ENCODE peak calls at places on chromosomes 13 and 19, in nine cellular contexts. K is body of pancreas, L is thoracic aorta, A is HepG2, C is IMR-90, V is psoas muscle, Y is SK-N-SH, N is neural progenitor cell, Q is ovary. J is an unnamed sample. For H3K4me1 and H3K36me3, the result is how much of the 10 kb centered on the place peaks cover.

GRCh38 chr13:33662392-33662791 is 155.6 kb upstream of the RFC3 start:
- DNase-seq in K (no peak), L (no peak), A (peak), C (no peak), V (no peak), Y (no peak), N (no peak), Q (no peak), J (no peak)

GRCh38 chr13:25687622-25688225 is 315.9 kb downstream of the ATP8A2 start:
- DNase-seq in K (no peak), L (no peak), A (no peak), C (no peak), V (no peak), Y (no peak), N (no peak), Q (no peak), J (no peak)

GRCh38 chr13:35157143-35157755 is 215.2 kb downstream of the NBEA start:
- DNase-seq in K (peak), L (no peak), A (peak), C (peak), V (no peak), Y (peak), N (peak), Q (peak), J (no peak)

GRCh38 chr13:26787961-26788360 is 27.4 kb upstream of the GPR12 start:
- DNase-seq in K (no peak), L (no peak), A (no peak), C (no peak), V (no peak), Y (no peak), N (no peak), Q (no peak), J (no peak)

GRCh38 chr19:35921012-35921411 is 12.9 kb upstream of the TYROBP start:
- DNase-seq in K (no peak), L (no peak), A (no peak), C (no peak), V (no peak), Y (no peak), N (no peak), Q (no peak), J (no peak)

GRCh38 chr13:24226762-24227161 is 66.2 kb downstream of the SPATA13 start:
- DNase-seq in K (no peak), L (no peak), A (no peak), C (no peak), V (no peak), Y (no peak), N (no peak), Q (no peak), J (no peak)

GRCh38 chr19:11420894-11421606 is 1.9 kb upstream of the RGL3 start:
- DNase-seq in K (no peak), L (no peak), A (no peak), C (no peak), V (peak), Y (no peak), N (peak), Q (no peak), J (no peak)

GRCh38 chr19:39372047-39372802 is 18.7 kb downstream of the PAF1 start:
- DNase-seq in K (peak), L (peak), A (no peak), C (peak), V (peak), Y (no peak), N (no peak), Q (peak), J (peak)

GRCh38 chr13:32737111-32737571 is 150.9 kb downstream of the PDS5B start:
- DNase-seq in K (no peak), L (no peak), A (no peak), C (no peak), V (no peak), Y (no peak), N (no peak), Q (no peak), J (no peak)

GRCh38 chr19:1873524-1874473 is 10.4 kb upstream of the KLF16 start:
- DNase-seq in K (peak), L (no peak), A (no peak), C (no peak), V (no peak), Y (peak), N (no peak), Q (peak), J (peak)

GRCh38 chr13:73351730-73352129 is 292.9 kb downstream of the KLF5 start:
- DNase-seq in K (no peak), L (no peak), A (no peak), C (no peak), V (no peak), Y (no peak), N (no peak), Q (no peak), J (no peak)

GRCh38 chr13:59587030-59587429 is 576.7 kb downstream of the DIAPH3 start:
- DNase-seq in K (no peak), L (no peak), A (no peak), C (no peak), V (no peak), Y (no peak), N (no peak), Q (no peak), J (no peak)

GRCh38 chr13:63625869-63626268 is 2210.2 kb upstream of the PCDH20 start:
- DNase-seq in K (no peak), L (no peak), A (no peak), C (peak), V (no peak), Y (no peak), N (no peak), Q (no peak), J (no peak)

GRCh38 chr19:10086032-10086903 is at the start of gene SHFL:
- DNase-seq in K (peak), L (no peak), A (peak), C (peak), V (peak), Y (peak), N (peak), Q (peak), J (peak)

GRCh38 chr13:96772426-96772825 is 221.8 kb downstream of the OXGR1 start:
- DNase-seq in K (no peak), L (no peak), A (no peak), C (no peak), V (no peak), Y (no peak), N (no peak), Q (no peak), J (no peak)

GRCh38 chr19:30693179-30693578 is 321.0 kb downstream of the ZNF536 start:
- DNase-seq in K (no peak), L (no peak), A (no peak), C (no peak), V (no peak), Y (peak), N (no peak), Q (no peak), J (no peak)

GRCh38 chr19:47155141-47155540 is 24.5 kb downstream of the SAE1 start:
- DNase-seq in K (no peak), L (no peak), A (no peak), C (no peak), V (no peak), Y (no peak), N (no peak), Q (peak), J (no peak)

GRCh38 chr13:103692442-103692841 is 626.2 kb upstream of the SLC10A2 start:
- DNase-seq in K (no peak), L (no peak), A (no peak), C (no peak), V (no peak), Y (no peak), N (no peak), Q (no peak), J (no peak)

GRCh38 chr19:10769533-10770491 is 51.9 kb downstream of the DNM2 start:
- DNase-seq in K (peak), L (no peak), A (peak), C (peak), V (peak), Y (peak), N (peak), Q (peak), J (no peak)

GRCh38 chr19:31976775-31977536 is 368.5 kb upstream of the ZNF507 start:
- DNase-seq in K (no peak), L (no peak), A (no peak), C (no peak), V (no peak), Y (no peak), N (no peak), Q (no peak), J (no peak)

GRCh38 chr19:15107056-15108010 is at the start of gene SYDE1:
- DNase-seq in K (peak), L (no peak), A (peak), C (peak), V (peak), Y (peak), N (peak), Q (peak), J (no peak)

GRCh38 chr19:28074773-28075172 is 1138.2 kb downstream of the UQCRFS1 start:
- DNase-seq in K (no peak), L (no peak), A (no peak), C (no peak), V (no peak), Y (no peak), N (no peak), Q (no peak), J (no peak)

GRCh38 chr19:51064534-51065220 is at the start of gene KLK13:
- DNase-seq in K (peak), L (no peak), A (no peak), C (no peak), V (no peak), Y (no peak), N (peak), Q (no peak), J (peak)

GRCh38 chr13:59856281-59856810 is 307.4 kb downstream of the DIAPH3 start:
- DNase-seq in K (no peak), L (no peak), A (no peak), C (no peak), V (no peak), Y (no peak), N (no peak), Q (no peak), J (no peak)

GRCh38 chr13:100434010-100434763 is 154.4 kb downstream of the GGACT start:
- DNase-seq in K (no peak), L (no peak), A (peak), C (peak), V (no peak), Y (no peak), N (no peak), Q (no peak), J (no peak)

GRCh38 chr13:35208587-35208986 is 266.5 kb downstream of the NBEA start:
- DNase-seq in K (no peak), L (no peak), A (no peak), C (no peak), V (no peak), Y (no peak), N (no peak), Q (no peak), J (no peak)

GRCh38 chr13:51419015-51419636 is 33.7 kb downstream of the INTS6 start:
- DNase-seq in K (no peak), L (no peak), A (no peak), C (no peak), V (no peak), Y (no peak), N (no peak), Q (no peak), J (no peak)

GRCh38 chr13:102323505-102323904 is 78.3 kb downstream of the FGF14 start:
- DNase-seq in K (no peak), L (no peak), A (no peak), C (no peak), V (no peak), Y (no peak), N (no peak), Q (no peak), J (no peak)

GRCh38 chr13:33865945-33866344 is 48.0 kb downstream of the RFC3 start:
- DNase-seq in K (no peak), L (no peak), A (no peak), C (no peak), V (no peak), Y (no peak), N (no peak), Q (no peak), J (no peak)

GRCh38 chr19:7213628-7214328 is 80.4 kb downstream of the INSR start:
- DNase-seq in K (no peak), L (no peak), A (no peak), C (no peak), V (no peak), Y (no peak), N (no peak), Q (no peak), J (no peak)
- H3K4me1 ChIP-seq in K (half or more), L (under half), A (half or more), C (under half), V (under half), Y (under half), N (under half), Q (under half), J (under half)

GRCh38 chr13:83895994-83896580 is 13.8 kb upstream of the SLITRK1 start:
- DNase-seq in K (no peak), L (no peak), A (no peak), C (peak), V (no peak), Y (no peak), N (no peak), Q (no peak), J (no peak)
- H3K36me3 ChIP-seq in K (under half), L (under half), A (under half), C (under half), V (under half), Y (under half), N (under half), Q (under half), J (under half)

GRCh38 chr13:27970382-27971235 is 1.5 kb upstream of the CDX2 start:
- DNase-seq in K (no peak), L (no peak), A (no peak), C (no peak), V (no peak), Y (peak), N (peak), Q (no peak), J (peak)
- H3K4me1 ChIP-seq in K (under half), L (under half), A (under half), C (under half), V (under half), Y (under half), N (half or more), Q (under half), J (under half)

GRCh38 chr19:17576758-17577532 is 21.5 kb downstream of the COLGALT1 start:
- DNase-seq in K (no peak), L (no peak), A (no peak), C (no peak), V (peak), Y (peak), N (peak), Q (peak), J (peak)

GRCh38 chr19:17580470-17581000 is 25.1 kb downstream of the COLGALT1 start:
- DNase-seq in K (no peak), L (no peak), A (no peak), C (no peak), V (no peak), Y (no peak), N (no peak), Q (no peak), J (no peak)

GRCh38 chr19:17579523-17580244 is 24.2 kb downstream of the COLGALT1 start:
- DNase-seq in K (no peak), L (no peak), A (no peak), C (peak), V (peak), Y (peak), N (peak), Q (peak), J (peak)

GRCh38 chr19:17575871-17576757 is 20.7 kb downstream of the COLGALT1 start:
- DNase-seq in K (no peak), L (no peak), A (no peak), C (no peak), V (no peak), Y (peak), N (no peak), Q (no peak), J (peak)

GRCh38 chr19:17577698-17578097 is 22.2 kb downstream of the COLGALT1 start:
- DNase-seq in K (no peak), L (no peak), A (no peak), C (no peak), V (no peak), Y (no peak), N (no peak), Q (no peak), J (no peak)
- H3K36me3 ChIP-seq in K (under half), L (under half), A (under half), C (half or more), V (half or more), Y (under half), N (under half), Q (under half), J (under half)

GRCh38 chr13:21033224-21033855 is 28.0 kb downstream of the LATS2 start:
- DNase-seq in K (peak), L (no peak), A (no peak), C (no peak), V (no peak), Y (no peak), N (no peak), Q (peak), J (no peak)
- H3K4me1 ChIP-seq in K (under half), L (under half), A (under half), C (under half), V (half or more), Y (under half), N (under half), Q (under half), J (under half)

GRCh38 chr19:13834308-13834790 is 39.1 kb downstream of the ZSWIM4 start:
- DNase-seq in K (no peak), L (no peak), A (no peak), C (peak), V (no peak), Y (no peak), N (no peak), Q (peak), J (peak)

GRCh38 chr19:13830761-13831481 is 35.7 kb downstream of the ZSWIM4 start:
- DNase-seq in K (no peak), L (no peak), A (no peak), C (no peak), V (no peak), Y (no peak), N (no peak), Q (no peak), J (no peak)

GRCh38 chr19:13832096-13832495 is 36.9 kb downstream of the ZSWIM4 start:
- DNase-seq in K (no peak), L (no peak), A (no peak), C (no peak), V (no peak), Y (no peak), N (no peak), Q (no peak), J (no peak)

GRCh38 chr19:13833330-13834265 is 38.4 kb downstream of the ZSWIM4 start:
- DNase-seq in K (peak), L (peak), A (peak), C (peak), V (peak), Y (peak), N (peak), Q (peak), J (peak)

DNA sequence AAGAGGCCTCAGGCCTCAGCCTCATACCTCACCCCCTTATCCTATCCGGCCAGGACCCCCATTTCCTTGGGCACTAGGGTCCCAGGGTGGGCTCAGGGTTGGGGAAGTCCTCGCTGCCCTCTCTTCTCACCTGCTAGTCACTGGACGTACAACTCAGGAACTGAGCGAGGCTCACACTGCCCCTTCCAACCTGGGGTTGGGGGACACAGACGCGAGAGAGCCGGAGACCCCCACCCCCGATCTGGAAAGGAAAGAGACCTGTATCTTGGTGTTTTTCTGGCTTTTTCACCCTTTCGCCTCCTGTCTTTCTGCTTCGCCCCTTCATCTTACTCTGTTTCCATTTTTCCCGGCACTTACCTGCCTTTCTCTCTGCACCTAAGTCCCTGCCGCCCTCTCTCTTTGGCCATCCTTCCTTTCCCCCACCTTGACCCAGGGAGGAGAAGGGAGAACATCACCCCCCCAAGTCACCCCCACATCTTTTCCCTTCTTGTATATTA is 36.4 kb downstream of the ZSWIM4 start:
- DNase-seq in K (no peak), L (no peak), A (no peak), C (no peak), V (no peak), Y (no peak), N (no peak), Q (no peak), J (peak)
- H3K36me3 ChIP-seq in K (under half), L (under half), A (under half), C (under half), V (under half), Y (under half), N (under half), Q (under half), J (under half)

DNA sequence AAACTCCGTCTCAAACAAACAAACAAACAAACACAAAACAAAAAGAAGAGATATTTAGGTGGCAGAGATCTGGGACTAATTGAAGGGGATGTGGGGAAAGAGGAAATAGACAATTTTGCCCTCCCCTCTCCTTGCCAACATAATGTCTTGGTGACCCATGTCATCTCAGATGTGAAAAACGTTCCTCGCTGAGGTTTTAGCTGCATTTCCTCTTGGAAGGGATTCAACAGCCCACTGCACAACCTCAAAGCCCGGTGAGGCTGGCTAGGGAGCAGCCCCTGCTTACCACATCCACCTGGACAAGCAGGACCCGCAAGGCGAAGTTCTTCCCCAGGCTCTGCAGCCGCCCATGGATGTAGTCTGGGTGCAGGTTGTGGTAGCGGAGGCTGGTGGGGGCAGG is 4.9 kb downstream of the ERCC1 start:
- DNase-seq in K (no peak), L (no peak), A (no peak), C (no peak), V (no peak), Y (no peak), N (no peak), Q (no peak), J (no peak)
- H3K4me1 ChIP-seq in K (under half), L (under half), A (under half), C (under half), V (under half), Y (under half), N (under half), Q (under half), J (under half)

J was measured in mucosa of descending colon.